ENCODE peak calls at places on chromosomes 7 and 10, in four cellular contexts. One of them, this sample, is unnamed.

GRCh38 chr7:40306596-40306995 is 171.8 kb downstream of the SUGCT start:
- DNase-seq in transverse colon: no peak
- DNase-seq in Calu3: no peak
- DNase-seq in WERI-Rb-1: no peak
- DNase-seq in this sample: no peak

GRCh38 chr10:10007972-10008371 is 1009.7 kb upstream of the CELF2 start:
- DNase-seq in transverse colon: no peak
- DNase-seq in Calu3: no peak
- DNase-seq in WERI-Rb-1: no peak
- DNase-seq in this sample: no peak

GRCh38 chr10:124611738-124612137 is 132.4 kb downstream of the FAM53B start:
- DNase-seq in Calu3: no peak
- DNase-seq in transverse colon: peak
- DNase-seq in WERI-Rb-1: no peak
- DNase-seq in this sample: no peak

GRCh38 chr10:116769368-116769767 is 27.0 kb upstream of the HSPA12A start:
- DNase-seq in WERI-Rb-1: no peak
- DNase-seq in Calu3: no peak
- DNase-seq in transverse colon: no peak
- DNase-seq in this sample: no peak

GRCh38 chr10:86815035-86815617 is 58.7 kb downstream of the BMPR1A start:
- DNase-seq in transverse colon: no peak
- DNase-seq in WERI-Rb-1: no peak
- DNase-seq in Calu3: no peak
- DNase-seq in this sample: no peak

GRCh38 chr7:117929217-117929616 is 56.0 kb upstream of the CTTNBP2 start:
- DNase-seq in transverse colon: no peak
- DNase-seq in WERI-Rb-1: no peak
- DNase-seq in Calu3: no peak
- DNase-seq in this sample: no peak

GRCh38 chr7:131620673-131621609 is 64.5 kb upstream of the PODXL start:
- DNase-seq in WERI-Rb-1: no peak
- DNase-seq in Calu3: no peak
- DNase-seq in transverse colon: no peak
- DNase-seq in this sample: no peak

GRCh38 chr10:4034907-4035581 is 250.0 kb upstream of the KLF6 start:
- DNase-seq in transverse colon: peak
- DNase-seq in Calu3: peak
- DNase-seq in WERI-Rb-1: no peak
- DNase-seq in this sample: no peak

GRCh38 chr7:22357311-22358175 is 589 bp upstream of the RAPGEF5 start:
- DNase-seq in transverse colon: peak
- DNase-seq in Calu3: peak
- DNase-seq in WERI-Rb-1: no peak
- DNase-seq in this sample: peak

GRCh38 chr7:49497471-49497870 is 276.0 kb upstream of the VWC2 start:
- DNase-seq in transverse colon: no peak
- DNase-seq in Calu3: no peak
- DNase-seq in WERI-Rb-1: no peak
- DNase-seq in this sample: no peak

GRCh38 chr7:86644282-86645173 is 819 bp downstream of the GRM3 start:
- DNase-seq in Calu3: no peak
- DNase-seq in transverse colon: no peak
- DNase-seq in WERI-Rb-1: no peak
- DNase-seq in this sample: peak

GRCh38 chr7:73986158-73986631 is 41.8 kb upstream of the ELN start:
- DNase-seq in transverse colon: peak
- DNase-seq in WERI-Rb-1: peak
- DNase-seq in Calu3: no peak
- DNase-seq in this sample: no peak

GRCh38 chr10:4514445-4515108 is 311.4 kb upstream of the AKR1E2 start:
- DNase-seq in transverse colon: peak
- DNase-seq in Calu3: no peak
- DNase-seq in WERI-Rb-1: no peak
- DNase-seq in this sample: peak

GRCh38 chr10:97762816-97763215 is 9.0 kb downstream of the SFRP5 start:
- DNase-seq in Calu3: no peak
- DNase-seq in WERI-Rb-1: no peak
- DNase-seq in transverse colon: no peak
- DNase-seq in this sample: no peak

GRCh38 chr7:45920543-45921380 is at the start of gene IGFBP3:
- DNase-seq in WERI-Rb-1: peak
- DNase-seq in Calu3: peak
- DNase-seq in transverse colon: no peak
- DNase-seq in this sample: no peak

GRCh38 chr7:87505122-87505521 is 29.6 kb upstream of the ABCB4 start:
- DNase-seq in transverse colon: no peak
- DNase-seq in WERI-Rb-1: no peak
- DNase-seq in Calu3: no peak
- DNase-seq in this sample: no peak

GRCh38 chr10:119025336-119025735 is 4.2 kb upstream of the NANOS1 start:
- DNase-seq in Calu3: peak
- DNase-seq in transverse colon: peak
- DNase-seq in WERI-Rb-1: no peak
- DNase-seq in this sample: no peak

GRCh38 chr10:13842119-13842518 is 255.4 kb downstream of the PRPF18 start:
- DNase-seq in transverse colon: no peak
- DNase-seq in WERI-Rb-1: no peak
- DNase-seq in Calu3: no peak
- DNase-seq in this sample: no peak

GRCh38 chr10:100129424-100129823 is 47.8 kb upstream of the CPN1 start:
- DNase-seq in WERI-Rb-1: no peak
- DNase-seq in Calu3: no peak
- DNase-seq in transverse colon: no peak
- DNase-seq in this sample: no peak

GRCh38 chr10:3071405-3072198 is 4.3 kb downstream of the PFKP start:
- DNase-seq in transverse colon: no peak
- DNase-seq in WERI-Rb-1: no peak
- DNase-seq in Calu3: peak
- DNase-seq in this sample: no peak

GRCh38 chr10:129922598-129923123 is 41.4 kb downstream of the EBF3 start:
- DNase-seq in transverse colon: no peak
- DNase-seq in WERI-Rb-1: no peak
- DNase-seq in Calu3: no peak
- DNase-seq in this sample: no peak

GRCh38 chr7:139738101-139738489 is 39.7 kb downstream of the HIPK2 start:
- DNase-seq in WERI-Rb-1: no peak
- DNase-seq in transverse colon: no peak
- DNase-seq in Calu3: no peak
- DNase-seq in this sample: no peak

GRCh38 chr10:100364735-100365391 is 17.8 kb downstream of the SCD start:
- DNase-seq in WERI-Rb-1: peak
- DNase-seq in Calu3: peak
- DNase-seq in transverse colon: peak
- DNase-seq in this sample: no peak

GRCh38 chr7:124071843-124072242 is 39.0 kb upstream of the TMEM229A start:
- DNase-seq in Calu3: no peak
- DNase-seq in transverse colon: no peak
- DNase-seq in WERI-Rb-1: no peak
- DNase-seq in this sample: no peak

GRCh38 chr10:102645388-102645740 is 1.1 kb downstream of the TRIM8 start:
- DNase-seq in transverse colon: peak
- DNase-seq in Calu3: peak
- DNase-seq in WERI-Rb-1: peak
- DNase-seq in this sample: no peak

GRCh38 chr7:12889391-12889790 is 202.0 kb downstream of the ARL4A start:
- DNase-seq in WERI-Rb-1: no peak
- DNase-seq in transverse colon: no peak
- DNase-seq in Calu3: no peak
- DNase-seq in this sample: no peak

GRCh38 chr7:102974366-102975236 is 61.8 kb downstream of the LRRC17 start:
- DNase-seq in transverse colon: no peak
- DNase-seq in Calu3: no peak
- DNase-seq in WERI-Rb-1: no peak
- DNase-seq in this sample: peak

GRCh38 chr7:43637114-43637806 is 54.4 kb downstream of the STK17A start:
- DNase-seq in Calu3: no peak
- DNase-seq in WERI-Rb-1: no peak
- DNase-seq in transverse colon: no peak
- DNase-seq in this sample: no peak

GRCh38 chr10:34739915-34740314 is 75.2 kb downstream of the PARD3 start:
- DNase-seq in WERI-Rb-1: peak
- DNase-seq in transverse colon: peak
- DNase-seq in Calu3: peak
- DNase-seq in this sample: no peak

GRCh38 chr10:48455392-48456151 is 149.1 kb downstream of the MAPK8 start:
- DNase-seq in Calu3: no peak
- DNase-seq in WERI-Rb-1: peak
- DNase-seq in transverse colon: no peak
- DNase-seq in this sample: no peak

GRCh38 chr10:112362833-112363232 is 11.1 kb upstream of the ACSL5 start:
- DNase-seq in Calu3: no peak
- DNase-seq in WERI-Rb-1: no peak
- DNase-seq in transverse colon: peak
- DNase-seq in this sample: no peak

GRCh38 chr7:101134399-101134980 is 7.6 kb downstream of the SERPINE1 start:
- DNase-seq in transverse colon: no peak
- DNase-seq in WERI-Rb-1: no peak
- DNase-seq in Calu3: no peak
- DNase-seq in this sample: no peak

GRCh38 chr7:148723166-148723559 is 24.5 kb downstream of the CUL1 start:
- DNase-seq in WERI-Rb-1: no peak
- DNase-seq in Calu3: no peak
- DNase-seq in transverse colon: no peak
- DNase-seq in this sample: no peak

GRCh38 chr10:104333037-104333727 is 5.1 kb downstream of the ITPRIP start:
- DNase-seq in transverse colon: no peak
- DNase-seq in WERI-Rb-1: no peak
- DNase-seq in Calu3: no peak
- DNase-seq in this sample: no peak

DNA sequence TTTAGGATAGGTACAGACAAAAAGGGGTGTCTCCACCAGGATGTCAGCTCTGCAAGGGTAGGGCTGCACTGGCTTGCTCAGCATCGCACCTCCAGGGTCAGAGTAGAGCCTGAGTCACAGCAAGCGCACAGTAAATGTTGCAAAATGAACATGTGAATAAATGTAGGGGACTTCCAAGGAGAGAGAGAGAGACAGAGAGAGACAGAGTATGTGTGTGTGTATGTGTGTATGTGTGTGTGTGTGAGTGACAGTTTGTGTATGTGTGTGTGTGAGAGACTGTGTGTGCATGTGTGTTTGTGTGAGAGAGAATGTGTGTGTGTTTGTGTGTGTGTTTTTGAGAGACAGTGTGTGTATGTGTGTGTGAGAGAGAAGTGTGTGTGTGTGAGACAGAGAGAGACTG is 163.3 kb downstream of the RPS24 start:
- DNase-seq in transverse colon: no peak
- DNase-seq in Calu3: no peak
- DNase-seq in WERI-Rb-1: no peak
- DNase-seq in this sample: no peak
- TF ChIP-seq CTCF in transverse colon: no peak
- TF ChIP-seq CTCF in Calu3: no peak
- TF ChIP-seq CTCF in WERI-Rb-1: no peak
- TF ChIP-seq CTCF in this sample: no peak

GRCh38 chr7:24894670-24895221 is 85.2 kb downstream of the OSBPL3 start:
- DNase-seq in WERI-Rb-1: no peak
- DNase-seq in Calu3: peak
- DNase-seq in transverse colon: no peak
- DNase-seq in this sample: no peak

GRCh38 chr7:24899905-24900304 is 80.1 kb downstream of the OSBPL3 start:
- DNase-seq in WERI-Rb-1: no peak
- DNase-seq in transverse colon: no peak
- DNase-seq in Calu3: no peak
- DNase-seq in this sample: no peak

GRCh38 chr7:24891173-24891787 is 88.7 kb downstream of the OSBPL3 start:
- DNase-seq in WERI-Rb-1: no peak
- DNase-seq in Calu3: no peak
- DNase-seq in transverse colon: no peak
- DNase-seq in this sample: no peak

GRCh38 chr7:24898691-24899090 is 81.3 kb downstream of the OSBPL3 start:
- DNase-seq in transverse colon: no peak
- DNase-seq in WERI-Rb-1: no peak
- DNase-seq in Calu3: no peak
- DNase-seq in this sample: peak

DNA sequence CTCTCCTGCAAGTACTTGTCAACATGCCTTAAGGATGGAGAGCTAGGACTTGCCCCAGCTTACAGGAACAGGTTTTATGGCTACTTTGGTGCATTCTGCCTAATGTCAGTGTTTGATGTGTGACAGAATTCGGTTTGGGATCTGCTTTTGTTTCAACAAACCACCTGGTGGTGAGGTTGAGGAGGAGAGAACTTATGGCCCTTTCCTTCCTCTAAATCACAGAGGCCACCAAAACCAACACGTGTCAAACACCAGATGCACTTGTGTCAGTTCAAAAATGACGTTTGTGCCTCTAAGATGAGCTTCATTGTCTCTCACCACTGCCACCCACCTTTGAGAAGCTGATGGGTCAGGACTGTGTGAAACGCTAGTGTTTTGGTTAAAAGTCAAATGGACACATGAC is 83.9 kb downstream of the OSBPL3 start:
- DNase-seq in Calu3: no peak
- DNase-seq in transverse colon: peak
- DNase-seq in WERI-Rb-1: no peak
- DNase-seq in this sample: peak
- TF ChIP-seq CTCF in Calu3: peak
- TF ChIP-seq CTCF in transverse colon: no peak
- TF ChIP-seq CTCF in WERI-Rb-1: no peak
- TF ChIP-seq CTCF in this sample: no peak

DNA sequence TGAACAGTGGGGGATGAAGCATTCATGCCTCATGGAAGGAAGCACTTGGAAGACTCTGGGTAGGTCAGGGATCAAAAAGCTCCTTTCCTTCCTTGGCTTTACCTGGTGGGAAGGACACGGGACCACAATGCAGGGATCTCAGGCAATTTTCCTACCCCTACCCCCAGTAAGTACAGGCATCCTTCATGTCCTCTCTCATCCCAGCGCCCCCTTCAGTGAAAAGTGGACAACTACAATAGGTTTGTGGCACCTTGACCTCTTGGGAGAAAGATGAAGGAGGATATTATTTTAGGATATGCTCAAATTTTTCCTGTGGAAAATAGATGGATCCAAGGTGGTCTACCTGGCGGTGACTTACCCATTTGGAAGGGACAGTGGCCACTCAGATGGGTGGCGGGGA is 16.5 kb downstream of the AFAP1L2 start:
- DNase-seq in transverse colon: no peak
- DNase-seq in Calu3: no peak
- DNase-seq in WERI-Rb-1: no peak
- DNase-seq in this sample: no peak
- TF ChIP-seq CTCF in transverse colon: no peak
- TF ChIP-seq CTCF in Calu3: no peak
- TF ChIP-seq CTCF in WERI-Rb-1: peak
- TF ChIP-seq CTCF in this sample: no peak

DNA sequence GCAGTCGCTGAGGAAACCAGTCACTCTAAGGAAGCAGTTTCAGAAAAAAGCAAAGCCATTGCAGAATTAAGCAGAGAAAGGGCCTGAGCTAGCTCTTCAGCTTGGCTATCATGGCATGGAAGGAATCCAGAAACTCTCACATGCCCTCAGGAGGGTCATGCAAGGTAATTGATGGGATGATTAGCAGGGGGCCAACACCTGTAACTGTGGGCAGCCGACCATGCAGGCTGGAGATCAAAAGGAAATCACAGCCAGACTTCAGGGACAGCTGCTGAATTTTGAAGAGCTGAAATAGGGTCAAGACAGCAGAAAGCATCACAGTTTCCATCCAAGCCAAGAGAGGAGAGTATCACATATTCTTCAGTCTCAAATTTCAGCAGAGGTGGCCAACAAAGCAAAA is 239.6 kb upstream of the STEAP1 start:
- DNase-seq in transverse colon: no peak
- DNase-seq in Calu3: no peak
- DNase-seq in WERI-Rb-1: peak
- DNase-seq in this sample: no peak
- TF ChIP-seq CTCF in transverse colon: no peak
- TF ChIP-seq CTCF in Calu3: no peak
- TF ChIP-seq CTCF in WERI-Rb-1: no peak
- TF ChIP-seq CTCF in this sample: no peak